ENCODE peak calls at places on chromosome 18, in seven cellular contexts. S is tibial artery, M is sigmoid colon, T is AG04450, G is OCI-LY7, H is brain microvascular endothelial cell, R is left ventricle myocardium inferior. Y is an unnamed sample.

GRCh38 chr18:23398401-23398800 is 54.7 kb upstream of the RIOK3 start:
- DNase-seq in S (no peak), G (no peak), R (no peak), H (peak), M (no peak), T (no peak), Y (no peak)

GRCh38 chr18:5975111-5975622 is 79.8 kb upstream of the TMEM200C start:
- DNase-seq in S (no peak), M (no peak), T (peak), H (peak), R (no peak), G (no peak), Y (peak)

GRCh38 chr18:27921904-27922541 is 254.9 kb downstream of the CDH2 start:
- DNase-seq in G (no peak), R (no peak), T (peak), H (peak), S (no peak), M (no peak), Y (peak)

GRCh38 chr18:49893036-49893435 is 79.7 kb upstream of the ACAA2 start:
- DNase-seq in R (no peak), G (no peak), S (no peak), M (no peak), H (no peak), T (no peak), Y (no peak)

GRCh38 chr18:54946149-54946581 is 13.1 kb downstream of the CCDC68 start:
- DNase-seq in H (peak), M (no peak), T (no peak), G (no peak), R (peak), S (no peak), Y (no peak)

GRCh38 chr18:37778417-37779165 is 213.0 kb upstream of the CELF4 start:
- DNase-seq in S (no peak), R (peak), H (peak), M (no peak), T (no peak), G (peak), Y (peak)

GRCh38 chr18:59915606-59916005 is 15.8 kb downstream of the PMAIP1 start:
- DNase-seq in T (no peak), H (no peak), S (no peak), G (no peak), R (no peak), M (no peak), Y (no peak)

GRCh38 chr18:65788373-65788772 is 37.6 kb downstream of the CDH7 start:
- DNase-seq in T (no peak), S (no peak), G (no peak), H (no peak), M (no peak), R (no peak), Y (no peak)

GRCh38 chr18:46148810-46149209 is 44.6 kb downstream of the HAUS1 start:
- DNase-seq in T (no peak), G (peak), M (no peak), S (no peak), R (no peak), H (peak), Y (peak)

GRCh38 chr18:2881490-2882195 is 34.8 kb downstream of the EMILIN2 start:
- DNase-seq in T (peak), G (peak), R (peak), M (peak), H (peak), S (peak), Y (peak)

GRCh38 chr18:906416-907170 is 1.9 kb downstream of the ADCYAP1 start:
- DNase-seq in G (no peak), S (no peak), R (no peak), T (no peak), H (no peak), M (no peak), Y (no peak)

GRCh38 chr18:42760290-42760689 is 355.2 kb downstream of the RIT2 start:
- DNase-seq in G (no peak), R (no peak), T (no peak), M (no peak), S (no peak), H (no peak), Y (no peak)

GRCh38 chr18:22439447-22439846 is 21.7 kb upstream of the CTAGE1 start:
- DNase-seq in R (no peak), H (peak), T (no peak), M (no peak), S (no peak), G (no peak), Y (no peak)

GRCh38 chr18:5057348-5058012 is 139.6 kb downstream of the AKAIN1 start:
- DNase-seq in M (peak), R (peak), S (peak), H (peak), T (no peak), G (peak), Y (peak)

DNA sequence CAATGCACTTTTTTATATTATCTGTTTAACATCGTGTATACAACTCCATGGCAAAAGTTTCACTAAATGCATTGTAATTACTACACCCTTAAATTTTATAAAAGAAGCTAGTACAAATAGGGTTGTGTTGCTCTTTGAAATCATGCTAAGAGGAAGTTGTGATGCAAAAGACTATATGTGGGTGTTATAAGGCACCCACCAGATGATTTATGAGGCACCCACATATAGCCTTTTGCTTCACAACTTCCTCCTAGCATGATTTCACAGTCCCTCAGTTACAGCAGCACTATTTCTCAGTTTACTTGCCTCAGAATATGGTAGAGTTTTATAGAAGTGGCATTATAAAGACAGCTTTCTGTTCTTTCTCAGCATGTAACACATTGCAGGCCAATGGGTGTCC is 277.3 kb upstream of the DOK6 start:
- DNase-seq in G (no peak), H (no peak), T (no peak), M (no peak), S (no peak), R (no peak), Y (no peak)
- H3K4me3 ChIP-seq in G (no peak), H (no peak), T (no peak), M (no peak), S (no peak), R (no peak), Y (no peak)

GRCh38 chr18:21134895-21135294 is 23.3 kb upstream of the ROCK1 start:
- DNase-seq in T (no peak), H (no peak), M (no peak), S (no peak), G (peak), R (no peak), Y (no peak)
- TF ChIP-seq CTCF in T (peak), H (peak), M (peak), S (peak), G (peak), R (peak), Y (peak)

DNA sequence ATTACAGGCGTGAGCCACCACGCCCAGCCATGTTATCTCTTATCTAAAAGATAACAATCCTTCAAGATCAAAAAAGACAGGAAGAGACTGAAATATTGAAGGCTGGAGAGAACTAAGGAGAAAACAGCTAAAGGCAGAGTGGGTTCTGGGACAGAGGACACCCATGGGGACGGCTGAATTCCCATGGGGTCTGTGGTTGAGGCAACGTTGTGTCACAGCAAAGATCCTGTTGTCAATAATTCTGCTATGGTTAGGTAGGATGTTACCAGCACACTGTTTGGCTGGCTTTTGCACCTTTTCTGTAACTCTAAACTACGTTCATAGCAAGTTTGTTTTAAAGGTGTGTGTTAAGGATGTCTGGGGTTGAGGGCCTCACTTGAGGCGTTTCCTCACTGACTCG is 137.7 kb upstream of the APCDD1 start:
- DNase-seq in T (no peak), H (no peak), M (no peak), G (no peak), R (no peak), S (no peak), Y (no peak)
- H3K4me3 ChIP-seq in T (no peak), H (no peak), M (no peak), G (no peak), R (no peak), S (no peak), Y (no peak)

DNA sequence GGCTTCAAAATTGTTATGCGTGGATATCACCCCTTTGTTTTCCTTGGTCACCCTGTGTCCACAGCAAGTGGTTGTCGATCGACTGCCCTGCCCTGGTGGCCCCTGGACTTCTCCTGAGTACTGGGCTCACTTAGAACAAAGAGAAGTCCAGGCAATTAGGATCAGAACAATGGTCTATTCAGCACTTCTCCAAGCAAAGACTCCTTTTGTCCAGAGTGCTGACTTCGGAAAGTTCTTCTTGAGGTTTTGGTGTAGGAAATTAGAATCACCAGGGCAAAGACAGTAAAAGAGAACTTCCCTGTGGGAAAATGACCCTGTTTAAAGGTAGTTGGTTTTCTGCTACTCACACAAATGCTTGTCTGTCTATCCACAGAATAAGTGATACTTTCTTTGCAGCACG is 173.9 kb downstream of the FHOD3 start:
- DNase-seq in G (no peak), M (no peak), S (no peak), H (no peak), R (no peak), T (no peak), Y (no peak)
- TF ChIP-seq CTCF in G (no peak), M (no peak), S (no peak), H (no peak), R (no peak), T (no peak), Y (no peak)

GRCh38 chr18:79397288-79397829 is 1.6 kb downstream of the NFATC1 start:
- DNase-seq in G (peak), R (no peak), S (peak), H (no peak), M (peak), T (no peak), Y (no peak)
- H3K4me3 ChIP-seq in G (peak), R (peak), S (peak), H (no peak), M (no peak), T (no peak), Y (no peak)

DNA sequence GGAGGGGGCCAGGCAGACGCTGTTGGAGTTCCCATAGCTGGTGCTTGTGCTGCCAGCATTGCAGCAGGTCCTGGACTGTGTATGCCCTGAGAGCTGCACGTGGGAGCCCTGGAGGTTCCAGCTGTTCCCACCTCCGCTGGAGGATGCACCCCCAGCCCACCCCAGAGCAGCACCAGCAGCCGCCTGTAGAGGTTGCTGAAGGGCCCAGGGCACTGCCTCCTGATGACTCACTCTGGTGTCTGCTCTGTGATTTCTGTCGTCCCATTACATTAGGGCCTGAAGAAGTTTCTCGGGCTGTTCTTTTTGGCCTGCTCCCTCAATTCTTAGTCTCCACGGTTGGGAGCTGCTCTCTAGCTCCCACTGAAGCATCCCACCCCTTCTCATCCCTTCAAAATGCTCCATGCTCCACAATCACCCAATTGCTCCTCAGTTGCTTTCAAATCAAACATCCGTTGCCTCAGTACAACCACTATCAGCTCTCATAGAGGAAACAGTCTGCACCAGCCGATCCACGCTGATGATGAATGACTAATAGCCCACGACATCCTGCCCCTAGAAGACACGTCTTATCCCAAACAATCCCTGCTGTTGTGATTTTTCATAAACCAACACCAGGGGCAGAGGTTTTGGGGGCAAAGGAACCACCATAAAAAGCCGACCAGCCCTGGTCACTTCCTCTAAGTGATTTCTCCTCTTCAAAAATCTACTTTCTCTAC is 65.2 kb upstream of the RNF152 start:
- DNase-seq in H (peak), T (no peak), M (no peak), G (no peak), S (no peak), R (no peak), Y (no peak)
- TF ChIP-seq CTCF in H (peak), T (no peak), M (no peak), G (no peak), S (no peak), R (no peak), Y (no peak)

GRCh38 chr18:33805592-33805991 is 227.6 kb downstream of the ASXL3 start:
- DNase-seq in S (no peak), H (no peak), M (no peak), R (no peak), T (no peak), G (no peak), Y (no peak)
- H3K4me3 ChIP-seq in S (no peak), H (no peak), M (no peak), R (no peak), T (no peak), G (no peak), Y (no peak)

DNA sequence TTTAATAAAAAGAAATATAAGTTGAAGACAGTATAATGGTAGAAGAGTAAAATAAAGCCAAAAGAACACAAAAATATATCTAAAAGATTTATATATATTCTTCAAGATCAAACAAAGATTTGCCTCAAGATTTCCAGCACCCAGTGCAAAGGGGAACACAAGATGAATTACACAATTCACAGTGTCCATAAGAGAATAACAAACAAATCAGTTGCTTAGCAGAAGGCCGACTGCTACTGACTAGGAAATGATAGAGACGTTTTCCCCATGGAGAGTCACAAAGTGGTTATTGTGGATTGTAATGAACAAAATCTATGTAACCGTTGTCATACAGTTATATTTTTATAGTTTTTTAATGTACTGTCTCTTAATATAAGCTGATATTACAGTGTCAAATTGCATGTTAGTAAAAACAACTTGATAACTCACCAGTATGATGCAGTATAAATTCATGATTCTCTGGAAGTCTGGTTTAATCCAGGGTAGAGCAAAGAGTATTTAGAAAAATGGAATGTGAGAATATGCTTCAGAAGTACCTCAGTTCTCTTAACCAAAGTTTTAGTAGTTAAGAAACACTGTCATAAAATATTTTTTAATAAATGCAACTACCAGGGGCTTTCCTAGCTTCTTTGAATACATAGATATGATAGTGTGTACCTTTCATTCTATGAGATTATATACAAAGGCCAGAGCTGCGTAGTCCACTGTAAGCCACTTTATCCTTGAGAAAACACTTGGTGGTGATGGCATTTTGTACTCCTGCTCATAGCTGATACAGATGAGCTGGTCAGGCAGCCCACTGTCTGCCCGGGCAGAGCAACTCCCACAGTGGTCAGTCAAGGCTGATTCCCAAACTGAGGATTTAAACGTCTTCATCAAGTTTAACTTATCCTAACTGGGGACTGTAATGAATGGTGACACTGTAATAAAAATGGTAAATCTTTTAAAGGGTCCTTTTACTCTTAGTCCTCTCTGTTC is 180.5 kb upstream of the DTNA start:
- DNase-seq in S (no peak), R (no peak), H (no peak), M (no peak), T (no peak), G (no peak), Y (no peak)
- TF ChIP-seq CTCF in S (no peak), R (no peak), H (no peak), M (no peak), T (no peak), G (no peak), Y (no peak)

Y was measured in astrocyte of the cerebellum.